ENCODE peak calls at places on chromosome 22, in seven cellular contexts. Q, F, A, N, S, L and E are unnamed samples.

GRCh38 chr22:44191036-44191454 is 10.3 kb downstream of the PARVG start:
- DNase-seq in Q (peak; percentile 33), F (no peak), A (no peak), N (peak; percentile 23), S (no peak), L (no peak), E (no peak)

GRCh38 chr22:41699264-41700104 is at the start of gene MEI1:
- DNase-seq in Q (peak; percentile 93), F (peak; percentile 79), A (peak; percentile 88), N (peak; percentile 94), S (peak; percentile 84), L (no peak), E (no peak)

GRCh38 chr22:45891996-45892621 is 84.9 kb downstream of the WNT7B start:
- DNase-seq in Q (peak; percentile 70), F (no peak), A (peak; percentile 39), N (no peak), S (no peak), L (no peak), E (no peak)

GRCh38 chr22:44587004-44587793 is 89.2 kb upstream of the RTL6 start:
- DNase-seq in Q (peak; percentile 70), F (peak; percentile 8), A (peak; percentile 34), N (no peak), S (no peak), L (no peak), E (no peak)

GRCh38 chr22:37231406-37232139 is 12.5 kb downstream of the RAC2 start:
- DNase-seq in Q (no peak), F (no peak), A (peak; percentile 31), N (no peak), S (no peak), L (no peak), E (no peak)

GRCh38 chr22:28927526-28928089 is 44.2 kb downstream of the ZNRF3 start:
- DNase-seq in Q (no peak), F (no peak), A (no peak), N (no peak), S (no peak), L (no peak), E (no peak)

GRCh38 chr22:23207786-23208325 is 27.5 kb downstream of the BCR start:
- DNase-seq in Q (peak; percentile 49), F (no peak), A (no peak), N (peak; percentile 23), S (no peak), L (no peak), E (no peak)

GRCh38 chr22:49934144-49934890 is 15.9 kb downstream of the CRELD2 start:
- DNase-seq in Q (peak; percentile 93), F (peak; percentile 9), A (peak; percentile 88), N (no peak), S (peak; percentile 60), L (no peak), E (no peak)

GRCh38 chr22:19807914-19808872 is 46.5 kb downstream of the GNB1L start:
- DNase-seq in Q (peak; percentile 65), F (no peak), A (peak; percentile 33), N (no peak), S (no peak), L (no peak), E (no peak)

GRCh38 chr22:49371325-49372110 is 456.2 kb downstream of the BRD1 start:
- DNase-seq in Q (peak; percentile 65), F (no peak), A (peak; percentile 30), N (peak; percentile 32), S (no peak), L (no peak), E (peak; percentile 2)

GRCh38 chr22:36194385-36194784 is 7.2 kb downstream of the APOL4 start:
- DNase-seq in Q (no peak), F (no peak), A (no peak), N (no peak), S (no peak), L (no peak), E (no peak)

GRCh38 chr22:24055283-24055682 is 44.2 kb downstream of the CABIN1 start:
- DNase-seq in Q (no peak), F (no peak), A (no peak), N (no peak), S (no peak), L (no peak), E (no peak)

DNA sequence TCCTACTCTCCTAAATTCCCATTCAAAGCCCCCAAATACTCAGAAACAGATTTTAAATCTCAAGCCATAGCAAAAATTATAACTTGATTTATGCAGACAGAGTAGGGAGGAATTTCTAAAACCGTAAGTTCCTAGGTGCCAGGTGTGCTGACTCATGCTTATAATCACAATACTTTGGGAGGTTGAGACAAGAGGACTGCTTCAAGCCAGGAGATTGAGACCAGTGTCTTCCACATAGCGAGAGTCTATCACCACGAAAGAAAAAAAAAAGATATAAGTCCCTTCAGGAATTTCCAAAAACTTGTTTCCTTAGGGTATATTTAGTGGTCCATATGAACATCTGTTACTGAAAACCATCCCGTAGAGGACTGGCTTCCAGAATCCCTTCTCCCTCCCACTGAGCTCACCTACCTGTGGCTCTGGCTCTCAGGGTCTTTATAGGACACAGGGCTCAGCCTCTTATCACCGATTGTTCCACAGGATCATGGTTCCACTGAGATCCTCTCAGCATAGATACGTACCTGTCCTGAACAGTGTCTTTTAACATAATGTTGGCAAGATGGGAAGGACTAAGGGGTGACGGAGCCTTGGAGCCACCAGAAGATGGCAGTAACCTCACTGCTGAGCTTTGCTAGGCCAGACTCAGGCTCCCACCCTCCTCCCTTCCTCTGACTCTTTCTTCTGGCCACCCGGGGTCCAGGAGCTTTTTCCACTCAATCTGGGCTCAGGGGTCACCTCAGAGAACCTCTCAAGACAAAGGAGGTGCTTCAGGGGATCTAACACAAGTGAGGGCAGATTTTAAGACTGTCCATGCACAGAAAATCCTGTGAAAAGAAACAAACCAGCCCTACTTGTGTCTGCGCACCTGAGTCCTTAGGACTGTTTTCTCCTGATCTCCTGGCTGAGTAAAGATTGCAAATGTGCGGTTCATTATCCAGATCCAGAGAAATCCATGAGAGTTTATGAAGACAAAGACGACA is 117.5 kb upstream of the TOP3B start:
- DNase-seq in Q (no peak), F (peak; percentile 49), A (no peak), N (no peak), S (peak; percentile 10), L (no peak), E (no peak)
- TF ChIP-seq CTCF in Q (no peak), F (peak; percentile 68), A (no peak), N (no peak), S (peak; percentile 31), L (peak; percentile 39), E (no peak)

GRCh38 chr22:31750365-31751284 is 693 bp upstream of the PRR14L start:
- DNase-seq in Q (no peak), F (no peak), A (no peak), N (no peak), S (no peak), L (no peak), E (no peak)

GRCh38 chr22:31748490-31748889 is 1.4 kb downstream of the PRR14L start:
- DNase-seq in Q (no peak), F (peak; percentile 15), A (no peak), N (no peak), S (peak; percentile 34), L (no peak), E (peak; percentile 26)

GRCh38 chr22:31747441-31747840 is 2.5 kb downstream of the PRR14L start:
- DNase-seq in Q (no peak), F (no peak), A (no peak), N (no peak), S (no peak), L (no peak), E (no peak)

GRCh38 chr22:31752096-31752847 is 1.5 kb upstream of the DEPDC5 start:
- DNase-seq in Q (peak; percentile 28), F (no peak), A (no peak), N (no peak), S (no peak), L (no peak), E (no peak)

DNA sequence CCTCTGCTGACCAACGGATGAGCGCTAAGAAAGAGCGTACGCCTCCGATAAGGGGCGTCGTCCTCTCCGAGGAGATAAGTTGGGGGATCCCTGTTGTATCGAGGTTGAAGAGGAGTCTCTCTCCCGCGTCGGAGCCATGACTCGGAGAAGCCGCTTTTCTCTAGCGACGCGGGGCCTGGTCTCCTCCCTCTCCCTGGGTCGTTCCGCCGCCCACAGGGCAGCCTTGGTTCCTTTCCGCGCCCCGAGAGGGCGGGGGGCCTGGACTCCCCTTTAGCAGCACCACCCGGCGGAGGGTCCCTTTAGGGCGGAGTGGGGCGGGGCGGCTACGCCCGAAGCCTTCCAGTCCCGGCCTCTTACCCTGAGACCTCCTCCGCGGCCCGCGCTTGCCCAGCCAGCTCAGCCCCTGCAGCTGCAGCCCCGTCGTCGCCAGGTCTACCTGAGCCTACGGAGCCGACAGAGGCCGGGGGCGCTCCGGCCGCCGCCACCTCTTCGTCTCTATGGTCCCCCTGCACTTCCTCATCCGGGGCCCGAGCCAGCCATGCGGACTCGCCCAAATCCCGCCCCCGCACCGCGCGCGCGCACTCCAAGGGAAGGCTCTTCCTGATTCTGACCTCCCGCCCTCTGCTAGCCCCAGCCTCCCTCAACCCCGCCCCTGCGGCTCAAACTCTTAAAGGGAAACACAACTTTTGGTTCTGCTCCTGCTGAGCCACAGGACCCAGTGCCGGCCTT is at the start of gene PRR14L:
- DNase-seq in Q (peak; percentile 100), F (peak; percentile 94), A (peak; percentile 100), N (peak; percentile 99), S (peak; percentile 98), L (peak; percentile 100), E (peak; percentile 98)
- TF ChIP-seq CTCF in Q (no peak), F (no peak), A (no peak), N (peak; percentile 43), S (no peak), L (no peak), E (no peak)

GRCh38 chr22:39349506-39349966 is 255 bp upstream of the SYNGR1 start:
- DNase-seq in Q (no peak), F (no peak), A (peak; percentile 48), N (peak; percentile 74), S (peak; percentile 71), L (peak; percentile 44), E (peak; percentile 26)
- TF ChIP-seq CTCF in Q (peak; percentile 24), F (no peak), A (no peak), N (no peak), S (no peak), L (no peak), E (no peak)

DNA sequence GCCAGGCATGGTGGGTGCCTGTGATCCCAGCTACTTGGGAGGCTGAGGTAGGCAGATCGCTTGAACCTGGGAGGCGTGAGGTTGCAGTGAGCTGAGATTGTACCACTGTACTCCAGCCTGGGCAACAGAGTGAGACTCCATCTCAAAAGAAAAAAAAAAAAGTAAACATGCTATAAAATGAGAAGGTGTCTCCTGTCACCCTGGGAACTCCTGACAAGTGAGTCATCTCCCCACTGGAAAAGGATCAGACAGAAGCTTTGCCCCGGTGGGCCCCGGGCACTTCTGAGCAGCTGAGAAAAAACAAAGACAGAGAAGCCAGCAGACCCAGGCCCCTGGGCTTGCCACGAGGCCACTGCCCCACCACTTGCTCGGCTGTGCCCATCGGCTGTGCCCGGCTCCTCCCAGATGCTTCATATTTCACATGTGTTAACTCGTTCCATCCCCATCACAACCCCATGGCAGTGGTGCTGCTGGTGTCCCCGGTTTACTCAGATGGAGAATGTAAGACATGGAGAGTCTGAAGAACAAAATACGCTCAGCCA is 22.3 kb downstream of the TTLL1 start:
- DNase-seq in Q (no peak), F (peak; percentile 71), A (no peak), N (no peak), S (peak; percentile 63), L (no peak), E (no peak)
- TF ChIP-seq CTCF in Q (no peak), F (no peak), A (no peak), N (no peak), S (no peak), L (no peak), E (no peak)

GRCh38 chr22:31199187-31199586 is 12.9 kb upstream of the LIMK2 start:
- DNase-seq in Q (no peak), F (peak; percentile 13), A (no peak), N (no peak), S (no peak), L (no peak), E (no peak)
- TF ChIP-seq CTCF in Q (peak; percentile 21), F (peak; percentile 35), A (peak; percentile 43), N (no peak), S (no peak), L (peak; percentile 27), E (peak; percentile 20)